ENCODE peak calls at places on chromosome 21, in eight cellular contexts. D, A, S, P, U, K, C and E are unnamed samples. For H3K9me3, the result is how much of the 10 kb centered on the place peaks cover.

GRCh38 chr21:43016728-43017127 is 42.4 kb downstream of the PKNOX1 start:
- DNase-seq in S (no peak), C (no peak), K (no peak), A (no peak), D (no peak), P (no peak), U (no peak), E (no peak)

GRCh38 chr21:42061195-42061865 is 9.8 kb upstream of the UMODL1 start:
- DNase-seq in K (no peak), D (no peak), S (peak), C (no peak), P (no peak), U (no peak), A (peak), E (peak)

GRCh38 chr21:36188081-36188681 is 31.6 kb downstream of the DOP1B start:
- DNase-seq in A (peak), P (no peak), C (peak), U (no peak), S (peak), K (peak), D (peak), E (no peak)

GRCh38 chr21:46126321-46127238 is 28.7 kb downstream of the COL6A2 start:
- DNase-seq in P (no peak), K (no peak), S (peak), C (no peak), A (peak), D (no peak), U (no peak), E (peak)

GRCh38 chr21:29256125-29256895 is 42.4 kb upstream of the BACH1 start:
- DNase-seq in C (no peak), U (no peak), A (no peak), D (peak), K (no peak), S (no peak), P (no peak), E (no peak)

GRCh38 chr21:27831177-27831576 is 864.3 kb upstream of the ADAMTS5 start:
- DNase-seq in S (no peak), C (no peak), A (no peak), U (no peak), D (no peak), K (no peak), P (no peak), E (no peak)

GRCh38 chr21:43775190-43775589 is 918 bp downstream of the CSTB start:
- DNase-seq in P (no peak), C (no peak), S (no peak), D (no peak), U (no peak), A (no peak), K (no peak), E (no peak)

GRCh38 chr21:40507978-40508377 is 339.0 kb downstream of the DSCAM start:
- DNase-seq in U (peak), D (no peak), S (no peak), K (no peak), P (peak), A (no peak), C (no peak), E (no peak)

GRCh38 chr21:43191971-43192370 is 23.2 kb downstream of the CRYAA start:
- DNase-seq in K (no peak), U (no peak), A (peak), S (no peak), D (no peak), P (no peak), C (no peak), E (peak)

GRCh38 chr21:43270800-43271261 is 102.0 kb downstream of the CRYAA start:
- DNase-seq in A (no peak), U (no peak), S (peak), P (no peak), K (no peak), D (no peak), C (no peak), E (no peak)

GRCh38 chr21:41663805-41664788 is 102.8 kb downstream of the RIPK4 start:
- DNase-seq in K (no peak), A (no peak), C (no peak), U (no peak), S (peak), D (peak), P (peak), E (no peak)

GRCh38 chr21:27112186-27112585 is 145.3 kb upstream of the ADAMTS5 start:
- DNase-seq in D (no peak), S (no peak), U (no peak), C (no peak), P (peak), K (no peak), A (no peak), E (no peak)

GRCh38 chr21:31671146-31671716 is 11.7 kb downstream of the SOD1 start:
- DNase-seq in D (no peak), A (no peak), K (no peak), S (no peak), P (no peak), U (no peak), C (no peak), E (no peak)

GRCh38 chr21:34790834-34791233 is 122.0 kb downstream of the CLIC6 start:
- DNase-seq in D (peak), P (peak), S (no peak), K (no peak), U (no peak), A (no peak), C (no peak), E (no peak)

GRCh38 chr21:42522271-42522670 is 8.6 kb downstream of the SLC37A1 start:
- DNase-seq in P (no peak), U (no peak), D (no peak), A (no peak), C (no peak), S (no peak), K (no peak), E (peak)

GRCh38 chr21:46455575-46456385 is 2.9 kb upstream of the DIP2A start:
- DNase-seq in C (no peak), K (no peak), D (peak), U (no peak), A (peak), P (peak), S (no peak), E (peak)

GRCh38 chr21:44823179-44823654 is 5.4 kb upstream of the SUMO3 start:
- DNase-seq in S (no peak), P (no peak), U (no peak), D (no peak), C (no peak), K (no peak), A (no peak), E (no peak)
- H3K9me3 ChIP-seq in S (half or more), P (half or more), U (half or more), D (under half), C (under half), K (under half), A (under half), E (under half)

GRCh38 chr21:25421327-25422028 is 185.8 kb downstream of the MRPL39 start:
- DNase-seq in U (no peak), S (no peak), P (peak), A (no peak), D (peak), C (no peak), K (peak), E (no peak)
- TF ChIP-seq CTCF in U (no peak), S (peak), P (peak), A (peak), D (peak), C (no peak), K (no peak), E (no peak)

GRCh38 chr21:37267269-37268185 is at the start of gene VPS26C:
- DNase-seq in U (peak), K (peak), D (peak), C (peak), P (peak), S (peak), A (peak), E (peak)
- TF ChIP-seq POLR2A in U (peak), K (peak), D (peak), C (peak), P (peak), S (no peak), A (peak), E (peak)

DNA sequence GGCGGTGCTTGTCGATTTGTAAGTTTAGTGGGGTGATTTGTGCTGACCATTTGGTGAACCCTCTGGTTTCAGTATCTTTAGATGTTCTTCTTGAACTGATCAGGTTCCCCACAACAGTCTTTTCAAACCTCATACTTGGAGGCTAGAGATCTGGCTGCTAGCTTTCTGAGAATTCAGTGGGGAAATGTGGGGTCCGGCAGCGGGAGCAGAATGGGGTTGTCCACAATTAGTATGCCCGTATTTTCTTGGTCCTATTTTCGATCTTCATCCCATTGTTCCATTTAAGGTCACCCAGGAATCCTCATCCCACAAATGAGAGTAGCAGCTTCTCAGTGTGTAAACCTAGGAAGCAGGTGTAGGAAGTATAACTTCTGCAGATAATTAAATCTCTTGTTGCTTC is 10.3 kb upstream of the TPTE start:
- DNase-seq in P (no peak), D (no peak), A (no peak), C (no peak), U (no peak), K (no peak), S (no peak), E (no peak)
- H3K9me3 ChIP-seq in P (under half), D (under half), A (under half), C (under half), U (under half), K (under half), S (under half), E (under half)

DNA sequence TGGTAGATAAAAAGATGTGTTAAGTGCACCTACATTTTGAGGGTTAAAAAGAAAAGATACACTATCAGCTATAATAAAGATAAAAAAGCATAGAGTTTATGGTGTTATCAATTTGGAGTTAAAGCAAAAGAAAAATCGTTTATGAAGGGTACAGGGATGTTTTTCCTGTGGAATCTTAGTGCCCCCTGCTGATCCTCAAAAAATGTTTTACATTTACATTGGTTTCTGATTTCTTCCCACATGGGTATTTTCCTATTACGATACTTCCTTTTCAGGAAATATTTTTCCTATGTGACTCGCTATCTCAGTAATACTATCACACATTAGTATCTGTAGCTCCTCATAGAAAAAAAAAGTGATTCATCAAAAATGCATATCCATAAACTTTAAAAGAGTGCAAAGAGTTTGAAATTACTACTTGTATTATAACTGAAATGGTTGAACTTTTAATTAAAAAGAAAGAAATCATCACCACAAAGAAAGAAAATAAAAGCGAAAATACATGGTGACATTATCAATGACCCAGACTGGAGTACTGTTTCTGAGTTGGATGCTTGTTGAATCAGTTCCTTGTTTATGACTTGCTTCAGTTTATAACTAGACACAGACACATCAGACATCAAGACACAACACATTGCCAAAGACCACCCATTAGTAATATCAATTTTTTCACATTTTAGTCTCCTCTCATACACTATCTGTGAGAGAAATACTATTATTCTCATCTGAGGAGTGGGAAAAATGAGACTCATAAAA is 293.2 kb downstream of the MRPL39 start:
- DNase-seq in A (no peak), U (no peak), S (no peak), C (no peak), P (peak), D (no peak), K (no peak), E (no peak)
- TF ChIP-seq CTCF in A (peak), U (no peak), S (no peak), C (no peak), P (peak), D (no peak), K (no peak), E (no peak)

DNA sequence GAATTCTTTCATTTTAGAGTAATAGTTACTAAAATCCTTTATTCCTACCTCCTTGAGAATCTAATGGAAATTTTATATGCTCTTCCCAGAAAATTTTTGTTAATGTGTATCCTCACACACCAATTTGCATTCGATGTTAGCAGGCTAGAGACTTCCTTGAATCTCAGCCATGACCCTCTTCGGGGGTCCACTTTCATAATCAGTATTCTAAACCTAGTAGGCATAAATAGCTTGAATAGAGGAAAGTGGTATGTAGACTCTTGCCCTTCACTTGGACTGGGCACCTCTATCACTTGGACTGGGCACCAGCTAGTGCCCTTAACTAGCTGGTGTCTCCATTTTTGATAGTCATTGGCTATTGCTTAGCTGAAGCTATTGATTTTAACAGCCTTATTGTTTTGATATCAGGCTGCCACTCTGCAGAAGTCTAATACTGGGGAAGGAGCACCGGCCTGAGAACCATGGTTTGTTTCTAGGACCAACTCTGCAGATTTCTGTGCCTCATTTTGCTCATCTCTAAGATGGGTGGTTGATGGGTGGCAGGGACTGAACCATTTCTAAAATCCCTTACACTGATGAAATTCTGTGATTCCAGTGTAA is 42.8 kb downstream of the MRPL39 start:
- DNase-seq in U (no peak), C (no peak), S (no peak), K (no peak), P (no peak), A (no peak), D (no peak), E (no peak)
- TF ChIP-seq POLR2A in U (no peak), C (no peak), S (no peak), K (no peak), P (no peak), A (no peak), D (no peak), E (no peak)